ENCODE peak calls at places on chromosomes 6 and 20, in nine cellular contexts. Z is astrocyte of the spinal cord, A is GM23338, H is OCI-LY7, G is activated B cell treated with CpG ODN at 0.5 μM for 24 hours, C is GM10248, M is lower leg skin, T is fibroblast of lung, J is cardiac muscle cell. Y is an unnamed sample.

GRCh38 chr6:36244641-36245280 is 25.1 kb upstream of the PNPLA1 start:
- DNase-seq in Z (no peak), A (peak; percentile 83), H (no peak), G (no peak), C (no peak), M (no peak), T (no peak), J (no peak), Y (no peak)

GRCh38 chr20:23161968-23162696 is 76.0 kb upstream of the CD93 start:
- DNase-seq in Z (peak; percentile 72), A (no peak), H (no peak), G (no peak), C (no peak), M (peak; percentile 96), T (peak; percentile 95), J (peak; percentile 34), Y (no peak)

GRCh38 chr6:140394141-140394540 is 1019.7 kb upstream of the CITED2 start:
- DNase-seq in Z (no peak), A (no peak), H (no peak), G (no peak), C (no peak), M (no peak), T (peak; percentile 28), J (no peak), Y (no peak)

GRCh38 chr20:14235355-14235754 is 102.1 kb downstream of the FLRT3 start:
- DNase-seq in Z (peak; percentile 62), A (no peak), H (no peak), G (no peak), C (no peak), M (no peak), T (peak; percentile 70), J (no peak), Y (no peak)

GRCh38 chr6:127547215-127547614 is 28.1 kb upstream of the MTCL3 start:
- DNase-seq in Z (no peak), A (peak; percentile 47), H (peak; percentile 3), G (no peak), C (no peak), M (no peak), T (no peak), J (peak; percentile 14), Y (no peak)

GRCh38 chr6:136774228-136775041 is 17.8 kb downstream of the MAP3K5 start:
- DNase-seq in Z (peak; percentile 56), A (no peak), H (no peak), G (no peak), C (no peak), M (no peak), T (peak; percentile 90), J (no peak), Y (no peak)

GRCh38 chr6:29797120-29797519 is 30.5 kb upstream of the HLA-G start:
- DNase-seq in Z (no peak), A (no peak), H (no peak), G (no peak), C (no peak), M (no peak), T (peak; percentile 34), J (no peak), Y (no peak)

GRCh38 chr20:63745961-63746765 is 6.6 kb downstream of the SLC2A4RG start:
- DNase-seq in Z (no peak), A (no peak), H (no peak), G (no peak), C (peak; percentile 10), M (no peak), T (no peak), J (no peak), Y (peak; percentile 25)

GRCh38 chr6:125285936-125286335 is 15.8 kb downstream of the HDDC2 start:
- DNase-seq in Z (no peak), A (no peak), H (no peak), G (no peak), C (no peak), M (no peak), T (no peak), J (no peak), Y (no peak)

GRCh38 chr6:25900843-25901242 is 26.8 kb upstream of the SLC17A3 start:
- DNase-seq in Z (no peak), A (no peak), H (no peak), G (no peak), C (no peak), M (no peak), T (no peak), J (no peak), Y (no peak)

GRCh38 chr6:2344319-2344905 is 99.0 kb upstream of the GMDS start:
- DNase-seq in Z (no peak), A (no peak), H (no peak), G (no peak), C (no peak), M (no peak), T (no peak), J (no peak), Y (no peak)

GRCh38 chr6:37525460-37526357 is 26.0 kb upstream of the CCDC167 start:
- DNase-seq in Z (peak; percentile 29), A (peak; percentile 81), H (no peak), G (no peak), C (peak; percentile 53), M (no peak), T (peak; percentile 30), J (peak; percentile 69), Y (peak; percentile 65)

GRCh38 chr6:85113934-85114582 is 335.8 kb upstream of the NT5E start:
- DNase-seq in Z (no peak), A (no peak), H (no peak), G (no peak), C (no peak), M (no peak), T (no peak), J (peak; percentile 9), Y (no peak)

GRCh38 chr6:135522975-135523692 is 25.6 kb upstream of the AHI1 start:
- DNase-seq in Z (no peak), A (no peak), H (no peak), G (no peak), C (no peak), M (no peak), T (peak; percentile 82), J (no peak), Y (no peak)

GRCh38 chr6:110520188-110520956 is 44.0 kb upstream of the SLC22A16 start:
- DNase-seq in Z (no peak), A (no peak), H (no peak), G (no peak), C (no peak), M (no peak), T (no peak), J (no peak), Y (no peak)

GRCh38 chr6:110517601-110518280 is 41.3 kb upstream of the SLC22A16 start:
- DNase-seq in Z (no peak), A (no peak), H (no peak), G (no peak), C (no peak), M (no peak), T (peak; percentile 34), J (no peak), Y (no peak)

GRCh38 chr6:110517034-110517433 is 40.6 kb upstream of the SLC22A16 start:
- DNase-seq in Z (no peak), A (no peak), H (no peak), G (no peak), C (no peak), M (no peak), T (no peak), J (no peak), Y (no peak)

GRCh38 chr6:110520992-110521543 is 44.7 kb upstream of the SLC22A16 start:
- DNase-seq in Z (no peak), A (no peak), H (no peak), G (no peak), C (no peak), M (no peak), T (no peak), J (no peak), Y (no peak)

GRCh38 chr6:110518281-110518623 is 41.8 kb upstream of the SLC22A16 start:
- DNase-seq in Z (no peak), A (peak; percentile 69), H (no peak), G (no peak), C (no peak), M (no peak), T (peak; percentile 34), J (peak; percentile 45), Y (no peak)
- TF ChIP-seq CTCF in Z (peak; percentile 63), A (peak; percentile 49), H (peak; percentile 66), G (no peak), C (peak; percentile 32), M (no peak), T (peak; percentile 63), J (peak; percentile 54), Y (peak; percentile 35)

GRCh38 chr20:6079011-6079410 is 25.2 kb upstream of the LRRN4 start:
- DNase-seq in Z (no peak), A (no peak), H (no peak), G (no peak), C (no peak), M (no peak), T (peak; percentile 41), J (no peak), Y (no peak)
- TF ChIP-seq CTCF in Z (no peak), A (no peak), H (no peak), G (no peak), C (no peak), M (no peak), T (no peak), J (no peak), Y (no peak)

GRCh38 chr20:36440370-36441026 is 100.8 kb upstream of the MYL9 start:
- DNase-seq in Z (no peak), A (no peak), H (no peak), G (no peak), C (no peak), M (no peak), T (no peak), J (no peak), Y (no peak)

GRCh38 chr20:36439731-36440072 is 101.6 kb upstream of the MYL9 start:
- DNase-seq in Z (no peak), A (no peak), H (no peak), G (no peak), C (no peak), M (no peak), T (no peak), J (no peak), Y (peak; percentile 34)

GRCh38 chr20:36439040-36439730 is 102.1 kb upstream of the MYL9 start:
- DNase-seq in Z (peak; percentile 42), A (peak; percentile 89), H (peak; percentile 69), G (peak; percentile 58), C (peak; percentile 82), M (peak; percentile 91), T (peak; percentile 52), J (peak; percentile 78), Y (peak; percentile 85)

GRCh38 chr20:36441416-36441815 is 99.9 kb upstream of the MYL9 start:
- DNase-seq in Z (no peak), A (no peak), H (no peak), G (no peak), C (no peak), M (no peak), T (no peak), J (no peak), Y (no peak)

GRCh38 chr20:36441027-36441414 is 100.3 kb upstream of the MYL9 start:
- DNase-seq in Z (no peak), A (no peak), H (no peak), G (no peak), C (no peak), M (no peak), T (no peak), J (no peak), Y (no peak)
- TF ChIP-seq CTCF in Z (no peak), A (no peak), H (no peak), G (no peak), C (no peak), M (no peak), T (no peak), J (no peak), Y (no peak)

DNA sequence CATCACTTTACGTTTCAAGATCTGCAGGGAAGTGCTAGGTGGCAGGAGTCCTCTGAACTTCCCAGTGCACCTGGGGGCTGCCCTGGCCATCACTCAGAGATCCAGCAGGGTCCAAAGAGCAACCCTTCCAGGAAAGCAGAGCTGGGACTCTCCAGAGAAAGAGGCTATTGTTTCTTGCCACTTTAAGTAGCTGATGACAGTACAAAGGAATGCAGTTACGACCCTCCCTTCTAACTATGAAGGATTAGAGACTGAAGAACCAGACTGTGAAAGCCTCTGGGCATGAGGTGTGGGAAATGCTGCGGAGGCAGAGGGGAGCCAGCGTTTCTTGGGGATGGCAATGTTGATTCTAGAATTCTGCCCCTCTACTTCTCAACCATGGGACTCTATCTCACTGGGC is 189.1 kb upstream of the SUPT3H start:
- DNase-seq in Z (peak; percentile 66), A (peak; percentile 53), H (no peak), G (no peak), C (no peak), M (no peak), T (no peak), J (peak; percentile 46), Y (no peak)
- TF ChIP-seq CTCF in Z (no peak), A (no peak), H (no peak), G (no peak), C (no peak), M (no peak), T (no peak), J (no peak), Y (no peak)

Y was measured in GM13976.